ENCODE peak calls at places on chromosomes 4 and X, in six cellular contexts. One of them, this sample, is unnamed.

GRCh38 chr4:94441838-94442237 is 9.9 kb upstream of the PDLIM5 start:
- DNase-seq in Panc1: no peak
- DNase-seq in suprapubic skin: no peak
- DNase-seq in thoracic aorta: no peak
- DNase-seq in fibroblast of lung: no peak
- DNase-seq in ascending aorta: no peak
- DNase-seq in this sample: no peak

GRCh38 chr4:173722075-173722474 is 192.0 kb upstream of the HAND2 start:
- DNase-seq in Panc1: no peak
- DNase-seq in suprapubic skin: no peak
- DNase-seq in thoracic aorta: no peak
- DNase-seq in fibroblast of lung: no peak
- DNase-seq in ascending aorta: no peak
- DNase-seq in this sample: no peak

GRCh38 chr4:13173974-13174373 is 310.2 kb downstream of the RAB28 start:
- DNase-seq in Panc1: no peak
- DNase-seq in suprapubic skin: peak; percentile 81
- DNase-seq in thoracic aorta: no peak
- DNase-seq in fibroblast of lung: peak; percentile 10
- DNase-seq in ascending aorta: no peak
- DNase-seq in this sample: peak; percentile 86

GRCh38 chrX:136708348-136708747 is 60.4 kb downstream of the CD40LG start:
- DNase-seq in Panc1: no peak
- DNase-seq in suprapubic skin: no peak
- DNase-seq in thoracic aorta: no peak
- DNase-seq in fibroblast of lung: no peak
- DNase-seq in ascending aorta: no peak
- DNase-seq in this sample: no peak

GRCh38 chr4:55169352-55169959 is 44.1 kb upstream of the KDR start:
- DNase-seq in Panc1: no peak
- DNase-seq in suprapubic skin: no peak
- DNase-seq in thoracic aorta: no peak
- DNase-seq in fibroblast of lung: peak; percentile 44
- DNase-seq in ascending aorta: no peak
- DNase-seq in this sample: no peak

GRCh38 chr4:99934891-99935290 is 11.5 kb downstream of the DNAJB14 start:
- DNase-seq in Panc1: no peak
- DNase-seq in suprapubic skin: no peak
- DNase-seq in thoracic aorta: no peak
- DNase-seq in fibroblast of lung: no peak
- DNase-seq in ascending aorta: no peak
- DNase-seq in this sample: no peak

GRCh38 chr4:98473046-98473445 is 185.4 kb downstream of the TSPAN5 start:
- DNase-seq in Panc1: no peak
- DNase-seq in suprapubic skin: no peak
- DNase-seq in thoracic aorta: no peak
- DNase-seq in fibroblast of lung: no peak
- DNase-seq in ascending aorta: no peak
- DNase-seq in this sample: no peak

GRCh38 chr4:19403786-19404185 is 847.9 kb upstream of the SLIT2 start:
- DNase-seq in Panc1: no peak
- DNase-seq in suprapubic skin: no peak
- DNase-seq in thoracic aorta: no peak
- DNase-seq in fibroblast of lung: peak; percentile 7
- DNase-seq in ascending aorta: no peak
- DNase-seq in this sample: no peak

GRCh38 chrX:45888518-45888917 is 656.7 kb downstream of the ZNF674 start:
- DNase-seq in Panc1: no peak
- DNase-seq in suprapubic skin: no peak
- DNase-seq in thoracic aorta: no peak
- DNase-seq in fibroblast of lung: no peak
- DNase-seq in ascending aorta: no peak
- DNase-seq in this sample: no peak

GRCh38 chr4:37835806-37836205 is 9.3 kb downstream of the PGM2 start:
- DNase-seq in Panc1: no peak
- DNase-seq in suprapubic skin: no peak
- DNase-seq in thoracic aorta: no peak
- DNase-seq in fibroblast of lung: no peak
- DNase-seq in ascending aorta: no peak
- DNase-seq in this sample: no peak

GRCh38 chr4:76989391-76990061 is 40.0 kb downstream of the SEPTIN11 start:
- DNase-seq in Panc1: no peak
- DNase-seq in suprapubic skin: no peak
- DNase-seq in thoracic aorta: no peak
- DNase-seq in fibroblast of lung: no peak
- DNase-seq in ascending aorta: no peak
- DNase-seq in this sample: no peak

GRCh38 chr4:99506781-99507180 is 4.0 kb upstream of the C4orf17 start:
- DNase-seq in Panc1: no peak
- DNase-seq in suprapubic skin: no peak
- DNase-seq in thoracic aorta: no peak
- DNase-seq in fibroblast of lung: no peak
- DNase-seq in ascending aorta: no peak
- DNase-seq in this sample: no peak

GRCh38 chrX:103357871-103358270 is 1.6 kb downstream of the TCEAL9 start:
- DNase-seq in Panc1: no peak
- DNase-seq in suprapubic skin: no peak
- DNase-seq in thoracic aorta: no peak
- DNase-seq in fibroblast of lung: no peak
- DNase-seq in ascending aorta: no peak
- DNase-seq in this sample: no peak
- H3K4me3 ChIP-seq in Panc1: no peak overlapping the region
- H3K4me3 ChIP-seq in suprapubic skin: peak overlapping the region; percentile 66
- H3K4me3 ChIP-seq in thoracic aorta: peak overlapping the region; percentile 84
- H3K4me3 ChIP-seq in fibroblast of lung: peak overlapping the region; percentile 38
- H3K4me3 ChIP-seq in ascending aorta: peak overlapping the region; percentile 72
- H3K4me3 ChIP-seq in this sample: peak overlapping the region; percentile 55

GRCh38 chrX:468979-469378 is 82.3 kb upstream of the PPP2R3B start:
- DNase-seq in Panc1: no peak
- DNase-seq in suprapubic skin: no peak
- DNase-seq in thoracic aorta: no peak
- DNase-seq in fibroblast of lung: no peak
- DNase-seq in ascending aorta: no peak
- DNase-seq in this sample: no peak

GRCh38 chrX:475926-476723 is 89.4 kb upstream of the PPP2R3B start:
- DNase-seq in Panc1: no peak
- DNase-seq in suprapubic skin: no peak
- DNase-seq in thoracic aorta: no peak
- DNase-seq in fibroblast of lung: no peak
- DNase-seq in ascending aorta: no peak
- DNase-seq in this sample: no peak

GRCh38 chrX:470686-471085 is 84.0 kb upstream of the PPP2R3B start:
- DNase-seq in Panc1: no peak
- DNase-seq in suprapubic skin: no peak
- DNase-seq in thoracic aorta: no peak
- DNase-seq in fibroblast of lung: no peak
- DNase-seq in ascending aorta: no peak
- DNase-seq in this sample: no peak

GRCh38 chrX:476724-477075 is 90.0 kb upstream of the PPP2R3B start:
- DNase-seq in Panc1: no peak
- DNase-seq in suprapubic skin: peak; percentile 52
- DNase-seq in thoracic aorta: no peak
- DNase-seq in fibroblast of lung: no peak
- DNase-seq in ascending aorta: no peak
- DNase-seq in this sample: no peak

DNA sequence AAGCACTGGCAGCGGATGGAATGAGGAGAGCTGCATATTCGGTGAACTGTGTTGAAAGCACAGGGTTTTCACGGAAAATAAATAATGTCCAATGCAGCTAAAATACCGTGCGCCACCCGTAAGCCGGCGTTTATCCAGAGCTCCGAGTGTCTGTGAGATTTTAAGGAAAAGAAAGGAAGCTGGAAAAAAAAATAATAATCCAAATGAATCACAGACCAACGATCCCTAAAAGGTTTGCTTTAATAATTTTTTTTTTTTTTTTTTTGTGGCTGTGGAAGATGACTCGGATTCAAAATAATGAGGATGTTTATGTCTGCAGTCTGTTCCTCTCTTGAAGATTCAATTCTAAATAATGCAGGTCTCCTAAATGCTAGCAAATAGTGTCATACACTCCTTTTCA is 84.5 kb upstream of the PPP2R3B start:
- DNase-seq in Panc1: no peak
- DNase-seq in suprapubic skin: peak; percentile 28
- DNase-seq in thoracic aorta: no peak
- DNase-seq in fibroblast of lung: no peak
- DNase-seq in ascending aorta: no peak
- DNase-seq in this sample: no peak
- H3K4me3 ChIP-seq in Panc1: no peak overlapping the region
- H3K4me3 ChIP-seq in suprapubic skin: no peak overlapping the region
- H3K4me3 ChIP-seq in thoracic aorta: no peak overlapping the region
- H3K4me3 ChIP-seq in fibroblast of lung: no peak overlapping the region
- H3K4me3 ChIP-seq in ascending aorta: no peak overlapping the region
- H3K4me3 ChIP-seq in this sample: no peak overlapping the region

GRCh38 chr4:112521123-112522116 is 5.4 kb upstream of the NEUROG2 start:
- DNase-seq in Panc1: no peak
- DNase-seq in suprapubic skin: no peak
- DNase-seq in thoracic aorta: no peak
- DNase-seq in fibroblast of lung: no peak
- DNase-seq in ascending aorta: no peak
- DNase-seq in this sample: no peak
- H3K4me3 ChIP-seq in Panc1: no peak overlapping the region
- H3K4me3 ChIP-seq in suprapubic skin: no peak overlapping the region
- H3K4me3 ChIP-seq in thoracic aorta: no peak overlapping the region
- H3K4me3 ChIP-seq in fibroblast of lung: no peak overlapping the region
- H3K4me3 ChIP-seq in ascending aorta: no peak overlapping the region
- H3K4me3 ChIP-seq in this sample: no peak overlapping the region

GRCh38 chr4:57097711-57098110 is 12.5 kb downstream of the IGFBP7 start:
- DNase-seq in Panc1: no peak
- DNase-seq in suprapubic skin: no peak
- DNase-seq in thoracic aorta: no peak
- DNase-seq in fibroblast of lung: no peak
- DNase-seq in ascending aorta: no peak
- DNase-seq in this sample: no peak

GRCh38 chr4:57099363-57099762 is 10.8 kb downstream of the IGFBP7 start:
- DNase-seq in Panc1: no peak
- DNase-seq in suprapubic skin: no peak
- DNase-seq in thoracic aorta: no peak
- DNase-seq in fibroblast of lung: no peak
- DNase-seq in ascending aorta: no peak
- DNase-seq in this sample: no peak

GRCh38 chr4:57098945-57099344 is 11.2 kb downstream of the IGFBP7 start:
- DNase-seq in Panc1: no peak
- DNase-seq in suprapubic skin: no peak
- DNase-seq in thoracic aorta: no peak
- DNase-seq in fibroblast of lung: peak; percentile 92
- DNase-seq in ascending aorta: no peak
- DNase-seq in this sample: no peak

GRCh38 chr4:57095956-57096355 is 14.2 kb downstream of the IGFBP7 start:
- DNase-seq in Panc1: no peak
- DNase-seq in suprapubic skin: no peak
- DNase-seq in thoracic aorta: no peak
- DNase-seq in fibroblast of lung: peak; percentile 81
- DNase-seq in ascending aorta: no peak
- DNase-seq in this sample: no peak

DNA sequence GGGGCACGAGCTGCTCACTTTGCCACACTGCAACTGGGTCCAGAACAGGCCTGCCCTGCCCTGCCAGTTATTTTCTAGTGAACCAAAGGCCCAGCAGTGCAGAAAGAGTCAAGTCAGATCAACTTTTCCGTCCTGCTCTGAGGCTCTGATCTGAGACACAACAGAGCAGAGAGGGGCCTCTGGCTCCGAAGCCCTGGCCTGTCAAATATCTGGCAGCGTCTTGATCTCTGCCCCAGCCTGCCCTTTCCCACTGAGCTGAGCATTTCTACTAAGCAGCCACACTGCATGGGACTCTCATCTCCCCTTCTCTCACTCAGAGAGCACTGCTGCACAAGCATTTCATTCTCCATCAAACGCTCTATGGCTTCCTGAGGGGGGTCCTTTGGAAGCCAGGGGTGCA is 11.8 kb downstream of the IGFBP7 start:
- DNase-seq in Panc1: no peak
- DNase-seq in suprapubic skin: no peak
- DNase-seq in thoracic aorta: no peak
- DNase-seq in fibroblast of lung: no peak
- DNase-seq in ascending aorta: no peak
- DNase-seq in this sample: no peak
- H3K4me3 ChIP-seq in Panc1: no peak overlapping the region
- H3K4me3 ChIP-seq in suprapubic skin: no peak overlapping the region
- H3K4me3 ChIP-seq in thoracic aorta: peak overlapping the region; percentile 6
- H3K4me3 ChIP-seq in fibroblast of lung: no peak overlapping the region
- H3K4me3 ChIP-seq in ascending aorta: peak overlapping the region; percentile 19
- H3K4me3 ChIP-seq in this sample: no peak overlapping the region

DNA sequence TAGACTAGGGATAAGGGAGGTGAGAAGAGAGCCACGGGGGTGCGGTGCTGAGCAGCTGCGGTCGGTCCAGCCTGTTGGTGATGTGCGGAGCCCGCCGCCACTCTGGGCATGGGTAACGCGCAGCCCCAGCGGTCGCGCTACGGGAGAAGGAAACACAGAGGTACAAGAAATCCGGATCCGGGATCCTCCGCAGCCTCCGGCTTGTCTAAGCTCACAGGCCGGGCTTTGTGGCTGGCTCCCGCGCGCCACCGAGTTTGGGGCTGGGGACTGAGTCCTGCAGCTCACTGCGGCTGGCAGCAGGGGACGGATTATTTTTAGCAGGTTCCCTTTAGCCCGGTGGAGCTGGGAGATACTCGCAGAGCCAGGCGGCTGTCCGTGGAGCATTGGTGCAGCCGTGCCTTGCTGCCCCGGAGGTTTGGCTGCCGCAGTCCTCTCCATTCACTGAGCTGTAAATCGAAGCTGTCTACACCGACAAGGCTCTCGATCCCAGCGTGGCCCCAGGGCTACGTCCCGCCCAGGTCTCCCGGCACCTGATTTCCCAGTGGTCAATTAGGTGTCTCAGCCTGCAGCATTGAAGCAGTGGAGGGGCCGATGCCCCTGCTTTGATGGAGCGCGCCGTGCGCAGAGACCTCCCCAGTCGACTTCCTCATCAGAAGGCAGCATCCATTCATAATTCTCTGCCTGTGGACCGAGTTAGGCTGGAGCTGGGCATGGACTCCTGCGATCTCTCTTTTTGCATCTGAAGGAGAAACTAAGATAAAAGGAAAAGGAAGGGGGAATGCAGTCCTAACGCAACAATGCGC is 81.9 kb upstream of the SCML1 start:
- DNase-seq in Panc1: no peak
- DNase-seq in suprapubic skin: no peak
- DNase-seq in thoracic aorta: no peak
- DNase-seq in fibroblast of lung: peak; percentile 32
- DNase-seq in ascending aorta: no peak
- DNase-seq in this sample: no peak
- H3K4me3 ChIP-seq in Panc1: no peak overlapping the region
- H3K4me3 ChIP-seq in suprapubic skin: peak overlapping the region; percentile 39
- H3K4me3 ChIP-seq in thoracic aorta: peak overlapping the region; percentile 72
- H3K4me3 ChIP-seq in fibroblast of lung: peak overlapping the region; percentile 17
- H3K4me3 ChIP-seq in ascending aorta: peak overlapping the region; percentile 62
- H3K4me3 ChIP-seq in this sample: no peak overlapping the region